ENCODE peak calls at places on chromosomes 7 and 10, in nine cellular contexts. H is A549; Q is activated CD8-positive, alpha-beta T cell treated with anti-CD3 and anti-CD28 coated beads for 36 hours; O is GM12865; K is cardiac muscle cell; X is RWPE1; G is esophagus squamous epithelium; I is psoas muscle; Y is dorsolateral prefrontal cortex. B is an unnamed sample.

GRCh38 chr7:5528071-5528814 is 104.6 kb upstream of the TNRC18 start:
- DNase-seq in I (no peak), X (no peak), O (peak; percentile 66), Q (peak; percentile 58), H (no peak), K (peak; percentile 53), G (no peak), Y (no peak), B (peak; percentile 51)

GRCh38 chr7:151087247-151088018 is 1.2 kb downstream of the AGAP3 start:
- DNase-seq in O (peak; percentile 64), X (peak; percentile 44), H (no peak), G (no peak), Q (peak; percentile 42), Y (peak; percentile 50), I (peak; percentile 75), K (peak; percentile 70), B (peak; percentile 59)

GRCh38 chr10:26733750-26734568 is 36.5 kb downstream of the PDSS1 start:
- DNase-seq in O (no peak), Y (no peak), H (no peak), I (no peak), Q (no peak), K (no peak), X (no peak), G (no peak), B (no peak)

GRCh38 chr10:43962346-43963191 is 313.9 kb upstream of the ZNF32 start:
- DNase-seq in K (no peak), G (no peak), H (no peak), X (no peak), Q (no peak), O (no peak), I (no peak), Y (no peak), B (no peak)

GRCh38 chr7:25424113-25424512 is 195.8 kb upstream of the NPVF start:
- DNase-seq in I (no peak), G (no peak), Y (no peak), H (no peak), O (no peak), X (no peak), K (no peak), Q (no peak), B (no peak)

GRCh38 chr10:88707429-88708110 is 1.5 kb downstream of the LIPK start:
- DNase-seq in Q (peak; percentile 39), I (no peak), H (no peak), X (peak; percentile 81), G (no peak), Y (no peak), O (no peak), K (peak; percentile 40), B (peak; percentile 80)

GRCh38 chr10:34392641-34393170 is 422.4 kb downstream of the PARD3 start:
- DNase-seq in X (no peak), G (no peak), O (no peak), I (no peak), Q (no peak), H (no peak), K (no peak), Y (no peak), B (no peak)

GRCh38 chr7:39686261-39686924 is 63.0 kb downstream of the RALA start:
- DNase-seq in G (no peak), O (peak; percentile 60), Y (no peak), Q (peak; percentile 33), X (no peak), H (no peak), K (no peak), I (no peak), B (no peak)

GRCh38 chr10:99579971-99580370 is 40.3 kb downstream of the SLC25A28 start:
- DNase-seq in Q (no peak), H (no peak), O (no peak), G (no peak), K (no peak), I (no peak), X (no peak), Y (no peak), B (no peak)

GRCh38 chr7:55173671-55174070 is 154.9 kb downstream of the EGFR start:
- DNase-seq in I (no peak), Q (no peak), G (no peak), Y (no peak), X (no peak), H (no peak), O (no peak), K (no peak), B (no peak)

GRCh38 chr10:119443441-119443840 is 99.1 kb downstream of the RGS10 start:
- DNase-seq in K (no peak), O (no peak), Q (no peak), H (no peak), Y (no peak), G (no peak), I (no peak), X (no peak), B (no peak)

GRCh38 chr7:116500071-116500853 is 724 bp downstream of the CAV2 start:
- DNase-seq in I (peak; percentile 15), K (peak; percentile 57), X (peak; percentile 63), G (no peak), O (peak; percentile 56), H (no peak), Q (peak; percentile 79), Y (no peak), B (peak; percentile 86)

GRCh38 chr10:69458426-69459100 is 7.3 kb downstream of the TSPAN15 start:
- DNase-seq in X (peak; percentile 58), K (no peak), H (no peak), I (peak; percentile 40), O (no peak), Q (no peak), Y (peak; percentile 73), G (no peak), B (no peak)

GRCh38 chr10:36023939-36024338 is 381.8 kb upstream of the FZD8 start:
- DNase-seq in G (no peak), Y (no peak), X (peak; percentile 19), Q (no peak), H (peak; percentile 43), K (peak; percentile 56), O (no peak), I (no peak), B (peak; percentile 68)

GRCh38 chr10:62244785-62245595 is 23.7 kb downstream of the RTKN2 start:
- DNase-seq in G (no peak), X (peak; percentile 26), O (peak; percentile 81), H (no peak), I (no peak), Y (peak; percentile 12), Q (peak; percentile 65), K (peak; percentile 86), B (peak; percentile 83)

GRCh38 chr7:47937711-47938573 is 10.3 kb downstream of the PKD1L1 start:
- DNase-seq in G (no peak), X (no peak), H (no peak), Q (no peak), K (no peak), Y (no peak), I (no peak), O (peak; percentile 81), B (no peak)

GRCh38 chr10:68697106-68697505 is 23.9 kb upstream of the CCAR1 start:
- DNase-seq in I (no peak), Q (no peak), O (no peak), G (no peak), H (no peak), K (no peak), X (no peak), Y (no peak), B (no peak)

GRCh38 chr7:64541438-64542359 is 21.2 kb downstream of the ZNF680 start:
- DNase-seq in K (peak; percentile 83), H (no peak), X (no peak), Y (no peak), I (peak; percentile 19), Q (peak; percentile 8), O (no peak), G (no peak), B (peak; percentile 61)

GRCh38 chr7:38300175-38300574 is 26.7 kb upstream of the TARP start:
- DNase-seq in K (no peak), Y (no peak), X (no peak), O (no peak), I (no peak), G (no peak), Q (peak; percentile 39), H (no peak), B (no peak)
- TF ChIP-seq CTCF in K (no peak), Y (no peak), X (no peak), O (no peak), I (no peak), G (no peak), Q (no peak), H (no peak), B (no peak)

GRCh38 chr10:7260412-7260900 is 150.4 kb downstream of the SFMBT2 start:
- DNase-seq in G (peak; percentile 3), H (peak; percentile 74), Y (peak; percentile 38), I (peak; percentile 64), K (peak; percentile 98), O (peak; percentile 81), X (peak; percentile 85), Q (peak; percentile 31), B (peak; percentile 97)
- TF ChIP-seq CTCF in G (peak; percentile 77), H (peak; percentile 71), Y (peak; percentile 59), I (peak; percentile 72), K (peak; percentile 73), O (peak; percentile 37), X (peak; percentile 70), Q (peak; percentile 67), B (peak; percentile 52)

DNA sequence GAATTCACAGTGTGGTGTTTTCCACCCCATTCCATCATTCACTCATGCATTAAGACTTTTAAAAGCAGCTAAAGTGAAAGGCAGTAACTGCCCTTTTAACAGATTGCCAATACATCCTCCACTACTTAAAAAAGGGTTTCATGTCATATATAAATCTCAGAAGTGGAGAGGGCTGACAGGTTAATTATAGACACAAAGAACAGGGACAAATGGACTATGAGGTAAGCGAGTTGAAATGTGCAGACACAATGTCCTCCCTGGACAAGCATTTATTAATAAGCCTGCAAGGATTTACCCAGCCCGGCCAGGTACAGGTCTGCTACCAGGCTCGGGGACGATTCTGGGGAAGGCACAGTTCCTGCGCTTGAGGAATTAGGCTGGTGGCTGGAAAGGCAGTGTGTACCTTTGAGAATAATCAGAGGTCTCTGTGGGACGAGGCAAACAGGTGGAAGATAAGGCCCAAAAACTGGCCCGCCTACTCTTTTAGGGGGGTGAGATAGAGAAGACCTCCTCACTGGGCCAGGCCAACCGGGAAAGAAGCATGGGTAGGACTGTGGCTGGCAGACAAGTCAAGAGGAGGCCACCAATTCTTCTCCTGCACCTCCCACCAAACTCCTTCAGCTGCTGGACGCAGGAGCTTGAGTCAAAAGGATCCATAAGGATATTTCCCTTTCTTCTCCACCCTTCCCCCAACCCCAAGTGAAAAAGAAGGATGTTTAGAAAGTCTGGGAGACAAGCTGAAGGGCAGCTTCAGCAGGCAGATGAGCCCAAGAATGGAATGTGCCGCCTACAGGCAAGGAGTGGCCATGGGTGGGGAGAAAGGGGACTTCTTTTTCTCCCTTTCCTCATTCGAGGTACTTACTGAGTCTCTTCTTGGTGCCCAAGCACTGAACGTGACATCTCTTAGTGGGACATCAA is 1.5 kb downstream of the PDLIM1 start:
- DNase-seq in I (no peak), O (peak; percentile 58), Q (no peak), Y (no peak), G (no peak), H (peak; percentile 76), X (peak; percentile 76), K (peak; percentile 48), B (peak; percentile 49)
- TF ChIP-seq CTCF in I (no peak), O (peak; percentile 42), Q (no peak), Y (no peak), G (peak; percentile 24), H (peak; percentile 47), X (no peak), K (peak; percentile 37), B (no peak)

DNA sequence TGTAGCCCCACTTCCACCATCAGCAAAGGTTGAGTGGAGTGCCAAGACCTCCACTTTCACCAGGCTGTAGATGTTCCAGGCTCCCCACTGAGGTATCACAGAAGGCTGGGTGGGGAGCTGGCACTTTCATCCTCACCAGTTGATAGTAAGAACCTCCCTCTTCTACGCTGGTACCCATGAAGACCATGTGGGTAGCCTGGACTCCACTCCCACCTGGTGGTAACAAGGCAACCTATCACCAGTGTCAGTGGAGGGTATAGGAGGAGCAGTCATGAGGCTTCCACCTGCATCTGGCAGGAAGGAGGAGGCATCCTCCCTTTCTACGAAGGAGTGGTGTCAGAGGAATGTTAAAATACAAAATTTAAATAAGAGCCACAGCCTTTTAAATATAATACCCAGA is 4.4 kb downstream of the SMIM30 start:
- DNase-seq in I (no peak), O (peak; percentile 38), Y (no peak), X (no peak), K (peak; percentile 6), G (no peak), H (no peak), Q (peak; percentile 6), B (peak; percentile 16)
- TF ChIP-seq CTCF in I (no peak), O (no peak), Y (no peak), X (no peak), K (no peak), G (no peak), H (no peak), Q (no peak), B (no peak)

B was measured in MCF 10A.